ENCODE peak calls at places on chromosome 3, in six cellular contexts. Y is HL-60, H is GM23338, Q is Panc1, U is esophagus muscularis mucosa, J is HepG2. L is an unnamed sample.

GRCh38 chr3:72185549-72186484 is 400.9 kb upstream of the PROK2 start:
- DNase-seq in Q (no peak), Y (peak; percentile 53), J (peak; percentile 7), U (no peak), H (no peak), L (no peak)

GRCh38 chr3:129558772-129559564 is 16.0 kb downstream of the H1-8 start:
- DNase-seq in U (no peak), Q (no peak), H (no peak), J (peak; percentile 74), Y (peak; percentile 80), L (peak; percentile 78)

GRCh38 chr3:4741404-4742307 is 237.6 kb upstream of the BHLHE40 start:
- DNase-seq in U (peak; percentile 95), Y (peak; percentile 68), J (peak; percentile 45), H (no peak), Q (peak; percentile 89), L (no peak)

GRCh38 chr3:99760602-99761001 is 57.1 kb upstream of the CMSS1 start:
- DNase-seq in H (no peak), J (no peak), U (no peak), Y (no peak), Q (no peak), L (no peak)

GRCh38 chr3:183554377-183554776 is 1.1 kb downstream of the KLHL6 start:
- DNase-seq in Q (no peak), Y (no peak), H (no peak), U (no peak), J (no peak), L (no peak)

GRCh38 chr3:31562525-31562924 is 29.8 kb downstream of the STT3B start:
- DNase-seq in H (peak; percentile 91), Y (no peak), U (no peak), Q (no peak), J (no peak), L (peak; percentile 70)

GRCh38 chr3:23785882-23786281 is 19.9 kb upstream of the UBE2E1 start:
- DNase-seq in H (no peak), Y (no peak), U (no peak), Q (no peak), J (no peak), L (no peak)

GRCh38 chr3:71581451-71581980 is 2.0 kb downstream of the FOXP1 start:
- DNase-seq in Q (no peak), H (peak; percentile 65), Y (no peak), J (no peak), U (peak; percentile 92), L (peak; percentile 93)

GRCh38 chr3:154059798-154060197 is 61.4 kb upstream of the ARHGEF26 start:
- DNase-seq in Q (no peak), U (no peak), H (peak; percentile 19), Y (no peak), J (no peak), L (no peak)

GRCh38 chr3:24365168-24365567 is 129.5 kb downstream of the THRB start:
- DNase-seq in U (no peak), Q (peak; percentile 75), J (peak; percentile 90), Y (no peak), H (no peak), L (no peak)

GRCh38 chr3:65946438-65946837 is 92.3 kb downstream of the MAGI1 start:
- DNase-seq in Y (no peak), H (no peak), U (no peak), J (no peak), Q (no peak), L (no peak)

GRCh38 chr3:48797626-48798025 is 50.0 kb downstream of the PRKAR2A start:
- DNase-seq in Y (no peak), J (no peak), Q (no peak), U (no peak), H (no peak), L (no peak)

GRCh38 chr3:129033151-129033550 is 27.4 kb upstream of the GP9 start:
- DNase-seq in H (no peak), J (no peak), U (no peak), Y (no peak), Q (no peak), L (no peak)

GRCh38 chr3:127970966-127971592 is 56.0 kb downstream of the KBTBD12 start:
- DNase-seq in Y (peak; percentile 5), Q (peak; percentile 63), H (peak; percentile 79), U (no peak), J (peak; percentile 34), L (no peak)

GRCh38 chr3:82977871-82978270 is 1216.4 kb upstream of the GBE1 start:
- DNase-seq in Q (no peak), J (no peak), U (no peak), Y (no peak), H (peak; percentile 52), L (no peak)

GRCh38 chr3:15339786-15340215 is 7.4 kb upstream of the SH3BP5 start:
- DNase-seq in U (no peak), H (no peak), Q (no peak), Y (peak; percentile 57), J (no peak), L (no peak)

GRCh38 chr3:133948131-133948810 is 52.6 kb upstream of the RAB6B start:
- DNase-seq in H (no peak), J (no peak), Y (no peak), Q (no peak), U (no peak), L (peak; percentile 80)
- TF ChIP-seq POLR2AphosphoS5 in H (no peak), J (no peak), Y (no peak), Q (no peak), U (no peak), L (peak; percentile 53)

GRCh38 chr3:122677261-122677660 is 3.4 kb upstream of the PARP14 start:
- DNase-seq in J (no peak), H (no peak), Y (no peak), U (no peak), Q (no peak), L (no peak)

GRCh38 chr3:122679085-122679466 is 1.6 kb upstream of the PARP14 start:
- DNase-seq in J (peak; percentile 64), Y (no peak), H (peak; percentile 86), Q (peak; percentile 75), U (peak; percentile 98), L (peak; percentile 90)

GRCh38 chr3:122679467-122680291 is 960 bp upstream of the PARP14 start:
- DNase-seq in H (peak; percentile 32), U (no peak), J (no peak), Y (no peak), Q (no peak), L (peak; percentile 79)

GRCh38 chr3:122676759-122677158 is 3.9 kb upstream of the PARP14 start:
- DNase-seq in Y (no peak), J (no peak), H (no peak), Q (no peak), U (no peak), L (no peak)

DNA sequence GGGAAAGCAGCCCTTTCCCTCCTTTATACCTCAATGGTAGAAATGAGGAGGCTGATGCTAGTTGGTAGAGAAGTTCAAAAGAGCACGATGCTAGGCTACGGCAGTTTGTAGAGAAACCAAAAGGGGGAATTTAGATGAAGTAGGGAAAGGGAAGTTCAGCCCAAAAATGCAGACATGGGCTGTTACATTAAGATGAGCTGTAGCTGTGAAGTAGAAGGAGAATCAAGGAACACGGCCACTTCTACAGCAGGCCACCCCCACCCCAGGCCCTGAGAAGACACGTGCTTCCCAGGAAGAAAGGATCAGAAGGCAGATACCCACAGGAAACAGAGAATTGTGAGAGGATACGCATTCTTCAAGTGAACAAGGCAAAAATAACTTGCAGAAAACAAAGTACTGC is 2.1 kb upstream of the PARP14 start:
- DNase-seq in Y (no peak), Q (no peak), H (no peak), J (no peak), U (no peak), L (no peak)
- H3K4me3 ChIP-seq in Y (no peak overlapping the region), Q (no peak overlapping the region), H (no peak overlapping the region), J (no peak overlapping the region), U (no peak overlapping the region), L (no peak overlapping the region)

GRCh38 chr3:195511136-195511535 is 32.0 kb downstream of the PPP1R2 start:
- DNase-seq in U (no peak), J (no peak), H (no peak), Y (no peak), Q (no peak), L (peak; percentile 39)
- TF ChIP-seq POLR2AphosphoS5 in U (no peak), J (no peak), H (no peak), Y (no peak), Q (no peak), L (no peak)

DNA sequence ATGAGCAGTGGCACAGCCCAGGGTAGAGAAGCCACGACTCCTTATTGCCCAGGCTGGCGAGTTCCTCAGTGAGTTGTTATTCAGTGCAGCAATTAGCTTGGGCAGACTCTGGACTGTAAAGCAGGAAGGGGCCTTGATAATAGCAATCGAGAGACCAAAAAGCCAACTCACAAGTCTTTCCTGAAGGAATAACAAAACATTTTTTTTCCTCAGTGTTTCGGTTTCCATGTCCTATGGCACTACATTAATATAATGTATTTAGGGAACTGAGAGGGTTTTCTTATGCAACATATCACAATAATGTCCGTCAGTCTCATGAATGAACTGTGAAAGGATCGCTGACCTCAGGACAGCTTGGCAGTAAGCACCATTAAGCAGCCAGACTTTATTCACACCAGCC is 248.9 kb upstream of the TBL1XR1 start:
- DNase-seq in U (no peak), J (no peak), Q (no peak), H (no peak), Y (no peak), L (no peak)
- H3K4me3 ChIP-seq in U (peak overlapping the region; percentile 34), J (no peak overlapping the region), Q (no peak overlapping the region), H (no peak overlapping the region), Y (no peak overlapping the region), L (no peak overlapping the region)

GRCh38 chr3:95789111-95789510 is 1025.3 kb upstream of the EPHA6 start:
- DNase-seq in Y (no peak), U (no peak), Q (no peak), H (no peak), J (no peak), L (no peak)
- TF ChIP-seq POLR2AphosphoS5 in Y (no peak), U (no peak), Q (no peak), H (no peak), J (no peak), L (no peak)

GRCh38 chr3:142225885-142226215 is 465 bp upstream of the GK5 start:
- DNase-seq in U (no peak), H (peak; percentile 13), Q (no peak), Y (no peak), J (no peak), L (peak; percentile 78)
- H3K4me3 ChIP-seq in U (peak overlapping the region; percentile 92), H (peak overlapping the region; percentile 85), Q (peak overlapping the region; percentile 82), Y (peak overlapping the region; percentile 87), J (peak overlapping the region; percentile 83), L (peak overlapping the region; percentile 88)

DNA sequence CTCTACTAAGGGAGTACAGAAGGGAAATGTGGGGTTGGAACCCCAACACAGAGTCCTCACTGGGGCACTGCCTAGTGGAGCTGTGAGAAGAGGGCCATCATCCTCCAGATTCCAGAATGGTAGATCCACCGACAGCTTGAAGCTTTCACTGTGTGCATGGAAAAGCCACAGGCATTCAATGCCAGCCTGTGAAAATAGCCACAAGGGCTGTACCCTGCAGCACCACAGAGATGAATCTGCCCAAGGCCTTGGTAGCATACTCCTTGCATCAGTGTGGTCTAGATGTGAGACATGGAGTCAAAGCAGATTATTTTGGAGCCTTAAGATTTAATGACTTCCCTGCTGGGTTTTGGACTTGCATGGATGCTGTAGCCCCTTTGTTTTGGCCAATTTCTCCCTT is 39.3 kb upstream of the KCNMB2 start:
- DNase-seq in Y (no peak), J (no peak), U (no peak), H (no peak), Q (no peak), L (no peak)
- TF ChIP-seq POLR2AphosphoS5 in Y (no peak), J (no peak), U (no peak), H (no peak), Q (no peak), L (no peak)

L was measured in spleen.